ENCODE peak calls at places on chromosomes 13 and 19, in four cellular contexts. B, F, W and M are unnamed samples.
A peak's percentile ranks its signal among the peaks of the same experiment; 100 is the strongest.

GRCh38 chr13:98586400-98587144 is 9.7 kb upstream of the STK24 start:
- DNase-seq in W (no peak), F (no peak), B (peak; percentile 47), M (no peak)

GRCh38 chr13:111537843-111538499 is 217.5 kb downstream of the TEX29 start:
- DNase-seq in B (no peak), W (no peak), F (no peak), M (no peak)

GRCh38 chr13:39510296-39510695 is 92.7 kb downstream of the LHFPL6 start:
- DNase-seq in W (no peak), B (no peak), F (no peak), M (no peak)

GRCh38 chr19:10116085-10116865 is 3.4 kb downstream of the EIF3G start:
- DNase-seq in W (peak; percentile 20), B (no peak), F (no peak), M (no peak)

GRCh38 chr13:57925250-57925649 is 293.7 kb downstream of the PCDH17 start:
- DNase-seq in W (peak; percentile 1), B (no peak), F (no peak), M (no peak)

GRCh38 chr19:55657004-55657747 is 2.3 kb downstream of the U2AF2 start:
- DNase-seq in F (no peak), B (no peak), W (peak; percentile 51), M (no peak)

GRCh38 chr19:49704888-49705642 is 14.1 kb downstream of the CPT1C start:
- DNase-seq in W (no peak), B (no peak), F (no peak), M (no peak)

GRCh38 chr13:43303040-43303729 is 279.8 kb downstream of the DNAJC15 start:
- DNase-seq in F (peak; percentile 82), B (peak; percentile 79), W (peak; percentile 50), M (peak; percentile 12)

GRCh38 chr13:99436686-99437416 is 64.4 kb upstream of the TM9SF2 start:
- DNase-seq in B (peak; percentile 86), W (peak; percentile 73), F (peak; percentile 91), M (peak; percentile 93)

GRCh38 chr19:45123440-45123850 is 30.5 kb downstream of the PPP1R37 start:
- DNase-seq in W (peak; percentile 86), F (no peak), B (no peak), M (no peak)

GRCh38 chr19:15634105-15634504 is 6.6 kb upstream of the CYP4F3 start:
- DNase-seq in F (no peak), B (no peak), W (no peak), M (no peak)

GRCh38 chr19:10192922-10193321 is 1.8 kb downstream of the DNMT1 start:
- DNase-seq in W (no peak), B (no peak), F (no peak), M (no peak)

GRCh38 chr19:5947435-5947834 is 30.5 kb downstream of the RANBP3 start:
- DNase-seq in F (no peak), W (no peak), B (no peak), M (no peak)

GRCh38 chr19:50798943-50799851 is 9.0 kb downstream of the ACP4 start:
- DNase-seq in B (peak; percentile 26), F (no peak), W (no peak), M (no peak)

GRCh38 chr13:41456768-41457588 is at the start of gene RGCC:
- DNase-seq in W (peak; percentile 56), B (peak; percentile 85), F (peak; percentile 87), M (no peak)

GRCh38 chr19:45863840-45864628 is at the start of gene FOXA3:
- DNase-seq in B (peak; percentile 87), W (peak; percentile 39), F (peak; percentile 88), M (no peak)

GRCh38 chr19:32570081-32570785 is 10.8 kb upstream of the PDCD5 start:
- DNase-seq in B (peak; percentile 75), W (peak; percentile 68), F (peak; percentile 81), M (peak; percentile 55)

GRCh38 chr13:108225440-108225839 is 7.2 kb downstream of the ABHD13 start:
- DNase-seq in W (no peak), B (no peak), F (no peak), M (no peak)

GRCh38 chr13:96762876-96763275 is 231.4 kb downstream of the OXGR1 start:
- DNase-seq in W (no peak), B (no peak), F (no peak), M (no peak)

GRCh38 chr19:10501971-10502523 is 1.1 kb downstream of the KEAP1 start:
- DNase-seq in B (peak; percentile 90), F (peak; percentile 54), W (peak; percentile 67), M (peak; percentile 56)

GRCh38 chr19:41384351-41384750 is 8.0 kb downstream of the TMEM91 start:
- DNase-seq in F (no peak), B (no peak), W (no peak), M (no peak)

GRCh38 chr19:20107301-20107700 is 29.5 kb downstream of the ZNF90 start:
- DNase-seq in B (no peak), W (no peak), F (no peak), M (no peak)

GRCh38 chr19:46818812-46819211 is 30.4 kb upstream of the SLC1A5 start:
- DNase-seq in F (no peak), B (no peak), W (peak; percentile 19), M (peak; percentile 50)

GRCh38 chr19:53908106-53908932 is 759 bp upstream of the CACNG7 start:
- DNase-seq in B (peak; percentile 89), W (peak; percentile 58), F (peak; percentile 88), M (no peak)

GRCh38 chr13:29991343-29991742 is 140.9 kb upstream of the UBL3 start:
- DNase-seq in F (no peak), B (no peak), W (peak; percentile 82), M (no peak)

GRCh38 chr13:37029617-37030016 is 29.0 kb downstream of the EXOSC8 start:
- DNase-seq in W (no peak), B (peak; percentile 30), F (no peak), M (no peak)

GRCh38 chr13:26784704-26785639 is 24.4 kb upstream of the GPR12 start:
- DNase-seq in W (no peak), B (no peak), F (peak; percentile 50), M (peak; percentile 28)

GRCh38 chr13:111031531-111031961 is 83.6 kb upstream of the ARHGEF7 start:
- DNase-seq in F (no peak), W (peak; percentile 68), B (no peak), M (peak; percentile 85)

GRCh38 chr19:55696301-55697068 is 21.5 kb downstream of the EPN1 start:
- DNase-seq in F (no peak), W (no peak), B (no peak), M (no peak)

GRCh38 chr13:32225494-32225931 is 89.7 kb downstream of the ZAR1L start:
- DNase-seq in B (no peak), F (no peak), W (no peak), M (no peak)

GRCh38 chr19:45676851-45677263 is 8.8 kb downstream of the GIPR start:
- DNase-seq in F (no peak), B (no peak), W (no peak), M (no peak)

GRCh38 chr13:95087746-95088305 is 213.4 kb downstream of the ABCC4 start:
- DNase-seq in B (no peak), W (peak; percentile 69), F (no peak), M (no peak)

GRCh38 chr13:51956717-51957116 is 54.5 kb downstream of the ATP7B start:
- DNase-seq in W (no peak), F (no peak), B (no peak), M (no peak)

GRCh38 chr13:113239986-113240385 is 30.6 kb downstream of the CUL4A start:
- DNase-seq in B (no peak), W (no peak), F (no peak), M (no peak)

GRCh38 chr13:26758496-26759155 is 2.0 kb downstream of the GPR12 start:
- DNase-seq in B (no peak), W (no peak), F (no peak), M (no peak)

GRCh38 chr13:35157143-35157755 is 215.2 kb downstream of the NBEA start:
- DNase-seq in F (peak; percentile 55), W (peak; percentile 73), B (peak; percentile 43), M (peak; percentile 37)

DNA sequence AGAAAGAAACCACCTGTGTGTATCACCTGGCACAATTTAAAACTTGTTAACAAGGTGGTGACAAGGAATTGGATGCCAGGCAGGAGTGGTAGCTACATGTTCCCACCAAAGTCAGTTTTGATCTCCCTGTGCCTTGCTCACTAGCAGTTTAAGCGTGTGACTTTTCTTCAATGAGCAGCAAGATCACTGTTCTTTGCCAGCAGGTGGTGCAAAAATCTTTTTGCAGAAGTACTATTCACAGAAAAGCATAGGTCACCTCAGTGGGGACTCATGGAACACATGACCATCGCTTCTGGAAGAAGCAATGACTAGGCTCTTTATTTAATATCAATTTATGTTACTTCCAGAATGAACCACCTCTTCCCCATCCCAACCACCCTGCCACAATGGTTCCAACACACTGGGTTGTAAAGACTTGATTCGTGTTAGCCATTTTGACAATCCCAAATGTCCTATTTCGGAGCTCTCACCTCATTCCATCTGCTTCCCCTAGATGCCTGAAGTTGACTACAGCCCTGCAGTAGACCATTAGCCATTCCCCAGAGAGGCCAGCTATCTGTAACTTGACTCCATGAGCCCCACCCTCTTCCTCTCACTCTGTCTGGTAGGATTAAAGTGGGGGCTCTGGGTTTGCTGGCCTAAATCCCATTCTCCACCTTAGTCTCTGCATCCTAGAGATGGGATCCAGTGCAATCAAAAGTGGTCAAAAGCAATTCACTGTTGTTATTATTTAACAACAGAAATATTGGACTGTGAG is 59.1 kb upstream of the TNFRSF19 start:
- DNase-seq in B (no peak), F (peak; percentile 54), W (peak; percentile 50), M (no peak)
- TF ChIP-seq CTCF in B (peak; percentile 55), F (no peak), W (peak; percentile 56), M (no peak)

DNA sequence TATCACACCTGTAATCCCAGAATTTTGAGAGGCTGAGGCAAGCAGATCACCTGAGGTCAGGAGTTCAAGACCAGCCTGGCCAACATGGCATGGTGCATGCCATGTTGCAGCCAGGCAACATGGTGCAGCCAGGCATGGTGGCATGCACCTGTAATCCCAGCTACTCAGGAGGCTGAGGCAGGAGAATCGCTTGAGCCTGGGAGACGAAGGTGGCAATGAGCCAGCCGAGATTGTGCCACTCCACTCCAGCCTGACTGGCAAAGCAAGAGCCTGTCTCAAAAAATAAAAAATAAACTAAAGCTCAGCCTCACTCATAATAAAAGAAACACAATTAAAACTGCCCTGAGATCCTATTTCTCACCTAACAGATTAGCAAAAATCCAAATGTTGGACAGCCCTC is 49.7 kb upstream of the MAP3K10 start:
- DNase-seq in F (no peak), B (no peak), W (no peak), M (no peak)
- H3K4me1 ChIP-seq in F (no peaks in the 10 kb centered on the region), B (no peaks in the 10 kb centered on the region), W (no peaks in the 10 kb centered on the region), M (no peaks in the 10 kb centered on the region)

GRCh38 chr19:28602675-28603298 is 610.2 kb downstream of the UQCRFS1 start:
- DNase-seq in B (no peak), F (no peak), W (no peak), M (no peak)
- H3K4me2 ChIP-seq in B (no peak overlapping the region), F (no peak overlapping the region), W (no peak overlapping the region), M (no peak overlapping the region)

GRCh38 chr19:31496076-31496475 is 146.8 kb upstream of the TSHZ3 start:
- DNase-seq in B (no peak), W (no peak), F (no peak), M (no peak)
- TF ChIP-seq CTCF in B (no peak), W (no peak), F (no peak), M (no peak)

GRCh38 chr13:48151766-48152165 is 56.9 kb upstream of the MED4 start:
- DNase-seq in W (no peak), B (no peak), F (no peak), M (no peak)
- H3K4me1 ChIP-seq in W (peaks cover 18% of the 10 kb centered on the region), B (peaks cover 6% of the 10 kb centered on the region), F (no peaks in the 10 kb centered on the region), M (peaks cover 37% of the 10 kb centered on the region)